ENCODE peak calls at places on chromosome 9, in five cellular contexts. T is HepG2, E is H1, P is K562, F is GM12878. Q is an unnamed sample.

GRCh38 chr9:89022902-89023301 is 31.6 kb downstream of the S1PR3 start:
- DNase-seq in T (no peak), E (no peak), P (no peak), F (no peak), Q (no peak)

GRCh38 chr9:29816954-29817703 is 2243.8 kb upstream of the C9orf72 start:
- DNase-seq in T (no peak), E (no peak), P (no peak), F (no peak), Q (no peak)

GRCh38 chr9:107612136-107612535 is 122.6 kb upstream of the KLF4 start:
- DNase-seq in T (no peak), E (no peak), P (no peak), F (no peak), Q (no peak)

GRCh38 chr9:89844075-89844474 is 239.3 kb downstream of the GADD45G start:
- DNase-seq in T (no peak), E (no peak), P (no peak), F (no peak), Q (no peak)

GRCh38 chr9:114410910-114411309 is 23.1 kb upstream of the AKNA start:
- DNase-seq in T (no peak), E (no peak), P (no peak), F (no peak), Q (no peak)

GRCh38 chr9:94867842-94868312 is 141.4 kb downstream of the AOPEP start:
- DNase-seq in T (no peak), E (no peak), P (no peak), F (no peak), Q (no peak)

GRCh38 chr9:95505676-95506437 is 10.9 kb downstream of the PTCH1 start:
- DNase-seq in T (peak), E (no peak), P (peak), F (no peak), Q (peak)

GRCh38 chr9:132114102-132114707 is 34.5 kb upstream of the MED27 start:
- DNase-seq in T (peak), E (no peak), P (peak), F (no peak), Q (peak)

GRCh38 chr9:21964925-21965385 is 29.2 kb downstream of the CDKN2A start:
- DNase-seq in T (no peak), E (no peak), P (no peak), F (no peak), Q (no peak)

DNA sequence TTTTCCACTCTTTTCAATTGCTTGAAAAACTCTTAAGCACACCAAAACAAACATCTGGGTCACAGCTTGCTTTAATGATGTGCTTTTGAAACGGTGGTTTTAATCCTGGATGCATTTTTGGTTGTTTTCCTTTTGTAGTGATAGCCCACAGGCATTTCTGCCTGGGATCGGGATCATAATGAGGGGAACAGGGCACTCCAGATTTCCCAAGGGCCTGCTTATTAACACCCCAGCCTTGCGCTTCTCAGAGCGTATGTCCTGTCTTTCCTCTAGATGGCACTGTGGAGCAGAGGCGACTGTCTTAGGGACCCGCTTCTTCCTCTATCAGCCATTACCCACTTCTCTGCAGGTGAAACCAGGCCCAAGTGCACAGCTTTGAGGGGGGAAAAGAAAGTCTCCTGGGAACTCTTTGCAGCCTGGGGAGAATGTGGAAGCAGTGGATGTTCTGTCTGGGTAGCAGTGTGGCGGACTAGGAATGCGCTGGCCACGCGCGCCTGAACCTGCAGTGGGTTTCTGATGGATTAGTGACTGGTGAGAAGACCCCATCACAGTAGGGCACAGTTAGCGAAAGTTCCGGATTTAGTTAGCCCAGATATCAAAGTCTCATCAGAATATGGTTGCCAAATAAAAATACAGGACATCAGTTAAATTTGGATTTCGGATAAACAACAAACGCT is 190.1 kb downstream of the GNA14 start:
- DNase-seq in T (peak), E (no peak), P (peak), F (no peak), Q (peak)
- TF ChIP-seq ATF2 in T (no peak), E (no peak), P (no peak), F (no peak), Q (no peak)

DNA sequence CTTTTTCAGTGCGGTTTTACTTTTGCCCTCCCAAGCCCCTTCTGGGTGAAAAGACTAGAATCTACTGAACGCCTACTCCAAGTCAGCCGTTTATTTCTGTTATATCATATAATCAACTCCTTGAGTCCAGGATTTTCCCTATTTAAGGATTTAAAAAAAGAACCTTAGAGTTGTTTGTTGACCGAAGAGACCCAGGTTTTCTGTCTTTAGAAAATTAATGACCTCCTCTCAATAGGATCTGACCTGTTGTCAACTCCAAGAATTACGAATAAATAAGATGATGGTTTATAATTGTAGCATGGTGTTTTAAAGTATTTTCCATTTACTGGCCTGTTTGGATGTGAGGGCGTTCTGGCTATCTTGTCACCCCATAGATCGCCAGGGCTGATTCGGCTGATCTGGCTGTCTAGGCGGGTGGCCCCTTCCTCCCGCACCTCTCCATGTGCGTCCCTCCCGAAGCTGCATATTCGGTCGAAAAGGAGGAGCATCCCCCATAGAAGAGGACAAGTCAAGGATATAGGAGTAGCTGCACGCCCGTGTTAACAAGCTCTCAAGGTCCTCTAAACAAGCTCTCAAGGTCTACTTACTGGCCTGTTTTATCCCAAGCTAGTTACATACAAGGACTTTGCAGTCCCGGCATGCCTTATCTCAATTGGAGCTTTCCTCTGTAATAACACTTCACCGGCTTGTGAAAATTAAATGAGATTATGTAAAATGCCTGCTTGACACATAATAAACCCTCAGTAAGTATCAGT is 1.1 kb upstream of the UBAP2 start:
- DNase-seq in T (no peak), E (no peak), P (peak), F (no peak), Q (peak)
- TF ChIP-seq ATF3 in T (no peak), E (no peak), P (no peak), F (no peak), Q (no peak)

GRCh38 chr9:73038613-73039012 is 85.8 kb upstream of the ALDH1A1 start:
- DNase-seq in T (no peak), E (no peak), P (peak), F (no peak), Q (peak)
- TF ChIP-seq ATF2 in T (no peak), E (no peak), P (no peak), F (no peak), Q (no peak)

GRCh38 chr9:136994885-136995224 is 1.5 kb downstream of the CLIC3 start:
- DNase-seq in T (no peak), E (no peak), P (no peak), F (no peak), Q (no peak)
- TF ChIP-seq ATF3 in T (no peak), E (no peak), P (no peak), F (no peak), Q (no peak)

GRCh38 chr9:129885018-129885669 is 49.9 kb downstream of the USP20 start:
- DNase-seq in T (peak), E (no peak), P (peak), F (peak), Q (peak)
- TF ChIP-seq ATF2 in T (no peak), E (no peak), P (no peak), F (no peak), Q (no peak)

DNA sequence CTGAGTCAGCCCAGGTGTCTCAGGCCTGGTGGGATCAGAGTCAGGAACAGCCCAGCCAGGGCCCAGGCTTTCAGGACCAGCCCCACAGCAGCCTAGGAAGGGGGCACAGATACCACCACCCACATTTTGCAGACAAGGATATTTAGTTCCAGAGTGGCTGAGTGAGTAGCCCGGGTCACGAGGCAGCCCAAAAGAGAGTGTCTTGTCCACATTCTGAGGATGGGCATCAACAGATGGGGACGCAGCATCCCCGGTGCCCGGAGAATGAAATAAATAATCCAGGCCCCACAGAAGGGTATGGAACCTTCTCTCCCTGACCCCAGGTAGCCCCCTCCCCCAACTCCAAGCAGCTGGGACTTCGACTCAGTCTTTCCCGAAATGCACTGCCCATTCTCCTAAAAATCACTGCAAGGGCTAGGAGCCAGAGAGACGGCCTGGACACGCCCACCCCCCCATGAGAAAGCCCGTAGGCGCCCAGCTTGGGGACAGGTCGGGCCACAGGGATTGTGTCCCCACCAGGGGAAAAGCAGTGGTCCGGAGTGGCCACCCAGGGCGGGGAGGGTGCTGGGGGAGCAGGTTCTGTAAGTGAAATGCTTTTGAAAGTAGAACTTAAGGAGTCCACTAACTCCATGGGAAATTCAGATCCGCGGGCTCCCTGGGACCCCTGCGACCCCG is 6.9 kb downstream of the LHX3 start:
- DNase-seq in T (no peak), E (no peak), P (no peak), F (no peak), Q (no peak)
- TF ChIP-seq ATF3 in T (no peak), E (no peak), P (no peak), F (no peak), Q (no peak)

GRCh38 chr9:14323969-14324366 is 10.0 kb upstream of the NFIB start:
- DNase-seq in T (no peak), E (no peak), P (no peak), F (no peak), Q (no peak)

GRCh38 chr9:14321517-14322125 is 7.7 kb upstream of the NFIB start:
- DNase-seq in T (no peak), E (no peak), P (no peak), F (no peak), Q (no peak)

GRCh38 chr9:14322211-14323082 is 8.5 kb upstream of the NFIB start:
- DNase-seq in T (peak), E (no peak), P (peak), F (no peak), Q (peak)

GRCh38 chr9:14323083-14323968 is 9.4 kb upstream of the NFIB start:
- DNase-seq in T (no peak), E (no peak), P (no peak), F (no peak), Q (no peak)

DNA sequence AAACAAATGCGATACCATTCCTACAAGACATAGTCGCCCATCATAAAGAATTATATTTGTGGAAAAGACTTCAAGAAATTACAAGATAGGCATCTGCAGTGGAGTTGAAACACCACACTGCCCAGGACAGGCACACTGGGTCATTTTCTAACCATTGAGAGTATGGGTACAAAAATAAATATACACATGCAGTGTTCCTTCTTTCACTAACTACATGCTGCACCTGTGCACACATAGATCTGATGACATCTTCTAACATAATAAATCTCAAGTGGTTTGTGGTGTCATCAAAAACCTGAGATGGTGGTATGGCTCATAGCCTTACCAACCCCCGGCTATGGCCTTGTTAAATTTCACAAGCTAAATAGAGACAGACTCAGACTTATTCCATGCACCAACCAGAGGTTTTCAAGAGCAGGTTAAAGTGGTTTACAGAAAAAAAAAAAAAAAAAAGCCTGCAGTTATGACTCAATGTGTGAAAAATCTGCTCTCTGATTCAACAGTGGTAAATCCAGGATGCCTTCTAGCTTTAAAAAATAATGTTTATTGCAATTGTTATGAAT is 12.4 kb upstream of the NFIB start:
- DNase-seq in T (no peak), E (no peak), P (no peak), F (no peak), Q (no peak)
- TF ChIP-seq ATF2 in T (no peak), E (no peak), P (no peak), F (no peak), Q (no peak)

GRCh38 chr9:134403292-134403681 is 77.0 kb downstream of the RXRA start:
- DNase-seq in T (no peak), E (no peak), P (no peak), F (no peak), Q (no peak)

GRCh38 chr9:134404376-134405358 is 78.4 kb downstream of the RXRA start:
- DNase-seq in T (no peak), E (no peak), P (no peak), F (no peak), Q (no peak)

GRCh38 chr9:134402182-134402581 is 75.9 kb downstream of the RXRA start:
- DNase-seq in T (no peak), E (no peak), P (no peak), F (no peak), Q (no peak)

GRCh38 chr9:134405527-134405926 is 79.3 kb downstream of the RXRA start:
- DNase-seq in T (no peak), E (no peak), P (no peak), F (no peak), Q (no peak)

GRCh38 chr9:134403682-134404301 is 77.5 kb downstream of the RXRA start:
- DNase-seq in T (no peak), E (no peak), P (peak), F (no peak), Q (no peak)
- TF ChIP-seq ATF3 in T (no peak), E (no peak), P (no peak), F (no peak), Q (no peak)

GRCh38 chr9:136325354-136325753 is 2.0 kb upstream of the GPSM1 start:
- DNase-seq in T (no peak), E (no peak), P (no peak), F (no peak), Q (no peak)

GRCh38 chr9:136322756-136323330 is 4.5 kb upstream of the GPSM1 start:
- DNase-seq in T (no peak), E (no peak), P (no peak), F (no peak), Q (no peak)

GRCh38 chr9:136324501-136325300 is 2.6 kb upstream of the GPSM1 start:
- DNase-seq in T (no peak), E (no peak), P (peak), F (no peak), Q (no peak)

GRCh38 chr9:136321561-136321960 is 5.8 kb upstream of the GPSM1 start:
- DNase-seq in T (no peak), E (no peak), P (no peak), F (no peak), Q (no peak)

GRCh38 chr9:136323420-136323819 is 3.9 kb upstream of the GPSM1 start:
- DNase-seq in T (no peak), E (no peak), P (no peak), F (no peak), Q (no peak)
- TF ChIP-seq ATF2 in T (no peak), E (no peak), P (no peak), F (no peak), Q (no peak)

DNA sequence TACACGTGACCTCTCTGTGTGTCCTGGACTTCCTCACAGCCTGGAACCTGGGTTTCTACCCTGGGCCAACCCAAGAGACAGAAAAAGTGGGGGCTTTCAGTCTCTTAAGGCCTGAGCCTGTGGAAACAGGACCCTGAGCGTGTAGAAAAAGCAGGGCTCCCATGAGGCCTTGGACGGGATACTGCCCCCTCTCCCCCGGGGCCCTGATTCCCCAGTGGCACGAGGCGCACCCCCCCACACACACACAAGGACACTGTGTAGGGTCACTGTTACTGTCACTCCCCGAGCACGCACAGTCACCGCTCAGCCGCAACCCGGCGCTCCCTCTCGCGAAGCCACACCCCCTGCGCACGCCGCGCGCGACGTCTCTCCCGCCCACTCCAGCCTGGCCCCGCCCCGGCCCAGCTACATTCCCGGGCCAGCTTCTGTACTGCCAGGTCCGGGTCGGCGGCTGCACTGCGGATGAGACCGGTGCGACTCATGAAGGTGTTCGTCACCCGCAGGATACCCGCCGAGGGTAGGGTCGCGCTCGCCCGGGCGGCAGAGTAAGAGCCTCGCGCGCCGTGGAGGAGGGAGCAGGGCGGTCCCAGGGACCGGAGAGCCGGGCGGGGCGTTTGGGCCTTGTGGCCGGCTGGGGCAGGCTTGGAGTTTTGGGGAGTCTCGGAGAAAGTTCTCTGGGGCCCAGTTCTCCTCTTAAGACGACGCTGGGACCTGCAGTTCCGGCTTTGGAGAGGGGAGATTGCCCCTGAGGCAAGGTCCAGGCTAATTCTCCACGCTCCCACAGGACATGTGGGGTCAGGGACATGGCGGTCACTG is at the start of gene GRHPR:
- DNase-seq in T (peak), E (no peak), P (peak), F (no peak), Q (peak)
- TF ChIP-seq ATF3 in T (no peak), E (no peak), P (no peak), F (no peak), Q (no peak)

Q was measured in WTC11.